ENCODE peak calls at places on chromosomes 12 and 14, in nine cellular contexts. One of them, this sample, is unnamed.

GRCh38 chr12:75011120-75011519 is 198.5 kb downstream of the KCNC2 start:
- DNase-seq in ovary: no peak
- DNase-seq in IMR-90: no peak
- DNase-seq in HL-60: no peak
- DNase-seq in choroid plexus epithelial cell: no peak
- DNase-seq in AG10803: no peak
- DNase-seq in transverse colon: no peak
- DNase-seq in PC-3: peak; percentile 37
- DNase-seq in left ventricle myocardium inferior: no peak
- DNase-seq in this sample: no peak

GRCh38 chr12:124995200-124995961 is 1.9 kb downstream of the BRI3BP start:
- DNase-seq in ovary: no peak
- DNase-seq in IMR-90: no peak
- DNase-seq in HL-60: no peak
- DNase-seq in choroid plexus epithelial cell: no peak
- DNase-seq in AG10803: no peak
- DNase-seq in transverse colon: peak; percentile 38
- DNase-seq in PC-3: no peak
- DNase-seq in left ventricle myocardium inferior: no peak
- DNase-seq in this sample: peak; percentile 42

GRCh38 chr12:71478277-71478676 is 38.7 kb downstream of the LGR5 start:
- DNase-seq in ovary: no peak
- DNase-seq in IMR-90: no peak
- DNase-seq in HL-60: no peak
- DNase-seq in choroid plexus epithelial cell: no peak
- DNase-seq in AG10803: no peak
- DNase-seq in transverse colon: no peak
- DNase-seq in PC-3: no peak
- DNase-seq in left ventricle myocardium inferior: no peak
- DNase-seq in this sample: no peak

GRCh38 chr12:101027200-101027599 is 182.8 kb downstream of the SLC5A8 start:
- DNase-seq in ovary: no peak
- DNase-seq in IMR-90: no peak
- DNase-seq in HL-60: no peak
- DNase-seq in choroid plexus epithelial cell: no peak
- DNase-seq in AG10803: no peak
- DNase-seq in transverse colon: no peak
- DNase-seq in PC-3: no peak
- DNase-seq in left ventricle myocardium inferior: no peak
- DNase-seq in this sample: no peak

GRCh38 chr12:91139981-91140659 is 28.8 kb upstream of the LUM start:
- DNase-seq in ovary: no peak
- DNase-seq in IMR-90: peak; percentile 95
- DNase-seq in HL-60: no peak
- DNase-seq in choroid plexus epithelial cell: peak; percentile 95
- DNase-seq in AG10803: peak; percentile 96
- DNase-seq in transverse colon: no peak
- DNase-seq in PC-3: peak; percentile 58
- DNase-seq in left ventricle myocardium inferior: no peak
- DNase-seq in this sample: no peak

GRCh38 chr12:32148372-32148771 is 41.7 kb downstream of the BICD1 start:
- DNase-seq in ovary: no peak
- DNase-seq in IMR-90: peak; percentile 42
- DNase-seq in HL-60: no peak
- DNase-seq in choroid plexus epithelial cell: peak; percentile 9
- DNase-seq in AG10803: no peak
- DNase-seq in transverse colon: no peak
- DNase-seq in PC-3: peak; percentile 69
- DNase-seq in left ventricle myocardium inferior: no peak
- DNase-seq in this sample: no peak

GRCh38 chr14:54306806-54307205 is 90.0 kb upstream of the CDKN3 start:
- DNase-seq in ovary: no peak
- DNase-seq in IMR-90: no peak
- DNase-seq in HL-60: no peak
- DNase-seq in choroid plexus epithelial cell: no peak
- DNase-seq in AG10803: no peak
- DNase-seq in transverse colon: no peak
- DNase-seq in PC-3: no peak
- DNase-seq in left ventricle myocardium inferior: no peak
- DNase-seq in this sample: no peak

GRCh38 chr12:54006700-54007220 is 2.0 kb upstream of the HOXC8 start:
- DNase-seq in ovary: no peak
- DNase-seq in IMR-90: no peak
- DNase-seq in HL-60: no peak
- DNase-seq in choroid plexus epithelial cell: no peak
- DNase-seq in AG10803: peak; percentile 57
- DNase-seq in transverse colon: no peak
- DNase-seq in PC-3: no peak
- DNase-seq in left ventricle myocardium inferior: no peak
- DNase-seq in this sample: no peak

GRCh38 chr14:80850197-80850814 is 91.2 kb downstream of the CEP128 start:
- DNase-seq in ovary: no peak
- DNase-seq in IMR-90: peak; percentile 68
- DNase-seq in HL-60: no peak
- DNase-seq in choroid plexus epithelial cell: peak; percentile 74
- DNase-seq in AG10803: peak; percentile 53
- DNase-seq in transverse colon: no peak
- DNase-seq in PC-3: peak; percentile 71
- DNase-seq in left ventricle myocardium inferior: no peak
- DNase-seq in this sample: no peak

GRCh38 chr14:78170203-78170602 is at the start of gene NRXN3:
- DNase-seq in ovary: no peak
- DNase-seq in IMR-90: no peak
- DNase-seq in HL-60: no peak
- DNase-seq in choroid plexus epithelial cell: peak; percentile 6
- DNase-seq in AG10803: no peak
- DNase-seq in transverse colon: peak; percentile 8
- DNase-seq in PC-3: no peak
- DNase-seq in left ventricle myocardium inferior: no peak
- DNase-seq in this sample: no peak

GRCh38 chr12:50751921-50752721 is 11.8 kb upstream of the ATF1 start:
- DNase-seq in ovary: no peak
- DNase-seq in IMR-90: peak; percentile 69
- DNase-seq in HL-60: no peak
- DNase-seq in choroid plexus epithelial cell: peak; percentile 17
- DNase-seq in AG10803: no peak
- DNase-seq in transverse colon: no peak
- DNase-seq in PC-3: no peak
- DNase-seq in left ventricle myocardium inferior: no peak
- DNase-seq in this sample: no peak

GRCh38 chr12:2129076-2129475 is 76.3 kb downstream of the CACNA1C start:
- DNase-seq in ovary: no peak
- DNase-seq in IMR-90: peak; percentile 75
- DNase-seq in HL-60: no peak
- DNase-seq in choroid plexus epithelial cell: no peak
- DNase-seq in AG10803: peak; percentile 87
- DNase-seq in transverse colon: no peak
- DNase-seq in PC-3: peak; percentile 86
- DNase-seq in left ventricle myocardium inferior: no peak
- DNase-seq in this sample: no peak

GRCh38 chr12:94535614-94535932 is 75.9 kb upstream of the CEP83 start:
- DNase-seq in ovary: no peak
- DNase-seq in IMR-90: no peak
- DNase-seq in HL-60: no peak
- DNase-seq in choroid plexus epithelial cell: no peak
- DNase-seq in AG10803: no peak
- DNase-seq in transverse colon: no peak
- DNase-seq in PC-3: no peak
- DNase-seq in left ventricle myocardium inferior: no peak
- DNase-seq in this sample: no peak

GRCh38 chr12:113467514-113468364 is 3.9 kb downstream of the LHX5 start:
- DNase-seq in ovary: no peak
- DNase-seq in IMR-90: no peak
- DNase-seq in HL-60: no peak
- DNase-seq in choroid plexus epithelial cell: no peak
- DNase-seq in AG10803: no peak
- DNase-seq in transverse colon: no peak
- DNase-seq in PC-3: peak; percentile 37
- DNase-seq in left ventricle myocardium inferior: no peak
- DNase-seq in this sample: no peak

GRCh38 chr12:70443274-70443673 is 77.2 kb downstream of the KCNMB4 start:
- DNase-seq in ovary: no peak
- DNase-seq in IMR-90: no peak
- DNase-seq in HL-60: no peak
- DNase-seq in choroid plexus epithelial cell: peak; percentile 26
- DNase-seq in AG10803: peak; percentile 5
- DNase-seq in transverse colon: no peak
- DNase-seq in PC-3: peak; percentile 46
- DNase-seq in left ventricle myocardium inferior: no peak
- DNase-seq in this sample: no peak

GRCh38 chr14:75009176-75009575 is 6.5 kb downstream of the EIF2B2 start:
- DNase-seq in ovary: no peak
- DNase-seq in IMR-90: no peak
- DNase-seq in HL-60: no peak
- DNase-seq in choroid plexus epithelial cell: no peak
- DNase-seq in AG10803: no peak
- DNase-seq in transverse colon: no peak
- DNase-seq in PC-3: no peak
- DNase-seq in left ventricle myocardium inferior: no peak
- DNase-seq in this sample: no peak

GRCh38 chr14:60171690-60172089 is 6.5 kb upstream of the DHRS7 start:
- DNase-seq in ovary: no peak
- DNase-seq in IMR-90: no peak
- DNase-seq in HL-60: no peak
- DNase-seq in choroid plexus epithelial cell: no peak
- DNase-seq in AG10803: no peak
- DNase-seq in transverse colon: no peak
- DNase-seq in PC-3: no peak
- DNase-seq in left ventricle myocardium inferior: no peak
- DNase-seq in this sample: no peak

GRCh38 chr12:122203301-122203967 is at the start of gene B3GNT4:
- DNase-seq in ovary: peak; percentile 66
- DNase-seq in IMR-90: peak; percentile 26
- DNase-seq in HL-60: no peak
- DNase-seq in choroid plexus epithelial cell: peak; percentile 44
- DNase-seq in AG10803: peak; percentile 27
- DNase-seq in transverse colon: peak; percentile 77
- DNase-seq in PC-3: peak; percentile 72
- DNase-seq in left ventricle myocardium inferior: peak; percentile 51
- DNase-seq in this sample: peak; percentile 86

DNA sequence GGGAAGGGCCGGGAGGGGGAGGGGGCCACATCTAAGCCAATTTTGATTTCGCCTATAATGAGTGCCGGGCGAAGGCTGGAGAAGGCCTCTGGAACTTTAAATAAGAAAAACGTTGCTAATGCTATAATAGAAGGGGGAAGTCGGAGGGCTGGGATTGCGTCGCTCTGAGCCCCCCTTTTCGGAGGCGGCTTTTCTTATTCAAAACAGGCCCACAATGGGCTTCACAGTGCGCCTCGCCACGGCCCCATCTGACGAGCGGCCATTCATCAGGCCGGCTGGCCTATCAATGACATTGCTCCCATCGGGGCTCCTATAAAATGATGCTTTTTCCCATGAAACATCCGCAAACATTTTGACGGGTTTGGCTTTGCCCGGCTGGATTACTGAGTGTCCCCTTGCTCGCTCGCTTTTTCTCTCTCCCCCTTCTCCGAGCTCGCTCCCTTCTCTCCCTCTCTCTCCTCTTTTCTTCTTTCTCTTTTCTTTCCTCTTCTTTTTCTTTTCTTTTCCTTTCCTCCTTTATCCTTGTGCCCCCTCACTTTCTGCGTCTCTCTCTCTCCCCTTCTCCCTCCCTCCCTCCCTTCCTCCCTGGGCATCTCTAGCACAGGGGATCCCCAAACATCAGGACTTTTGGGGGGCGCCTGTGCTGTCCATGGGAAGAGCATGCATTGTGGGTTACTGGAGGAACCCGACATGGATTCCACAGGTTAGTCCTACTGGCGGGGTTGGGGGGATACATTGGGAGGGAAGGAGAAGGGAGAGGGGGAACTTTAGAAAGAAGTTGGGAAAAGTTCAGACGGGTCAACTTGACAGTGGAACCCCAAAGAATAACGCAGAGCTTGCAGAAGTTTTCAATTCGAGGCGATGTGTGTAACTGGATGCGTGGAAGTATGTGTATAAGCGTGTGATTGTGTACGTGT is at the start of gene RFX4:
- DNase-seq in ovary: no peak
- DNase-seq in IMR-90: no peak
- DNase-seq in HL-60: no peak
- DNase-seq in choroid plexus epithelial cell: no peak
- DNase-seq in AG10803: no peak
- DNase-seq in transverse colon: no peak
- DNase-seq in PC-3: no peak
- DNase-seq in left ventricle myocardium inferior: no peak
- DNase-seq in this sample: no peak
- H3K4me3 ChIP-seq in ovary: peak within 1 kb of the TSS; percentile 27
- H3K4me3 ChIP-seq in IMR-90: no peak within 1 kb of the TSS
- H3K4me3 ChIP-seq in HL-60: no peak within 1 kb of the TSS
- H3K4me3 ChIP-seq in choroid plexus epithelial cell: peak within 1 kb of the TSS; percentile 10
- H3K4me3 ChIP-seq in AG10803: peak within 1 kb of the TSS; percentile 40
- H3K4me3 ChIP-seq in transverse colon: peak within 1 kb of the TSS; percentile 13
- H3K4me3 ChIP-seq in PC-3: no peak within 1 kb of the TSS
- H3K4me3 ChIP-seq in left ventricle myocardium inferior: peak within 1 kb of the TSS; percentile 61
- H3K4me3 ChIP-seq in this sample: no peak within 1 kb of the TSS

GRCh38 chr12:14769462-14769836 is 33.8 kb downstream of the WBP11 start:
- DNase-seq in ovary: peak; percentile 65
- DNase-seq in IMR-90: peak; percentile 20
- DNase-seq in HL-60: no peak
- DNase-seq in choroid plexus epithelial cell: peak; percentile 34
- DNase-seq in AG10803: peak; percentile 12
- DNase-seq in transverse colon: peak; percentile 51
- DNase-seq in PC-3: no peak
- DNase-seq in left ventricle myocardium inferior: peak; percentile 20
- DNase-seq in this sample: peak; percentile 73
- TF ChIP-seq CTCF in ovary: no peak
- TF ChIP-seq CTCF in IMR-90: no peak
- TF ChIP-seq CTCF in HL-60: no peak
- TF ChIP-seq CTCF in choroid plexus epithelial cell: peak; percentile 39
- TF ChIP-seq CTCF in AG10803: peak; percentile 26
- TF ChIP-seq CTCF in transverse colon: no peak
- TF ChIP-seq CTCF in PC-3: no peak
- TF ChIP-seq CTCF in left ventricle myocardium inferior: no peak
- TF ChIP-seq CTCF in this sample: no peak

DNA sequence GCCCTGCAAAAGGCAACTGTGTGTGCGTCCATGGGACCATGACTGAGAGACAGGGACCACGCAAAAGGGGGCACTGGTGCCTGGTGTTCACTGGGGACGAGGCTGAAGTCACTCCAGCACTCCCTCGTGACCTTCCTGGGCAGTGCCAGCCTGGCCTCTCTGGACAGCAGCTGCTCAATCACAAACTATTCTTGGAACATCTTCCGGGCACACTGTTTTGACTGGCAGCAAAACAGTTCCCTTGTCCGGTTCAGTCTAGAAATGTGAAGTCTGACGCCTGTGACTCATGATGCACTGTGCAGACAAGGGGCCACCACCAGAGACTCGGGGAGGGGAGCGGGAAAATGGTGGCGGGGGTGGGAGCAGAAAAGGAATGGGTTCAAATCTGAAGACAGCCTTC is 20.8 kb downstream of the SNRNP35 start:
- DNase-seq in ovary: no peak
- DNase-seq in IMR-90: peak; percentile 18
- DNase-seq in HL-60: no peak
- DNase-seq in choroid plexus epithelial cell: peak; percentile 42
- DNase-seq in AG10803: peak; percentile 7
- DNase-seq in transverse colon: no peak
- DNase-seq in PC-3: no peak
- DNase-seq in left ventricle myocardium inferior: peak; percentile 72
- DNase-seq in this sample: no peak
- H3K4me3 ChIP-seq in ovary: no peak overlapping the region
- H3K4me3 ChIP-seq in IMR-90: no peak overlapping the region
- H3K4me3 ChIP-seq in HL-60: no peak overlapping the region
- H3K4me3 ChIP-seq in choroid plexus epithelial cell: no peak overlapping the region
- H3K4me3 ChIP-seq in AG10803: no peak overlapping the region
- H3K4me3 ChIP-seq in transverse colon: no peak overlapping the region
- H3K4me3 ChIP-seq in PC-3: no peak overlapping the region
- H3K4me3 ChIP-seq in left ventricle myocardium inferior: peak overlapping the region; percentile 35
- H3K4me3 ChIP-seq in this sample: no peak overlapping the region

GRCh38 chr12:39619660-39620433 is at the start of gene ABCD2:
- DNase-seq in ovary: peak; percentile 65
- DNase-seq in IMR-90: peak; percentile 58
- DNase-seq in HL-60: peak; percentile 55
- DNase-seq in choroid plexus epithelial cell: peak; percentile 86
- DNase-seq in AG10803: peak; percentile 56
- DNase-seq in transverse colon: peak; percentile 55
- DNase-seq in PC-3: peak; percentile 65
- DNase-seq in left ventricle myocardium inferior: peak; percentile 69
- DNase-seq in this sample: peak; percentile 54
- TF ChIP-seq CTCF in ovary: no peak
- TF ChIP-seq CTCF in IMR-90: no peak
- TF ChIP-seq CTCF in HL-60: no peak
- TF ChIP-seq CTCF in choroid plexus epithelial cell: no peak
- TF ChIP-seq CTCF in AG10803: no peak
- TF ChIP-seq CTCF in transverse colon: no peak
- TF ChIP-seq CTCF in PC-3: peak; percentile 40
- TF ChIP-seq CTCF in left ventricle myocardium inferior: peak; percentile 20
- TF ChIP-seq CTCF in this sample: no peak

This sample was measured in mucosa of descending colon.